ENCODE peak calls at places on chromosomes 13 and 19, in four cellular contexts. K, B, Z and E are unnamed samples.

GRCh38 chr19:32355309-32355708 is 9.9 kb downstream of the ZNF507 start:
- DNase-seq in Z (no peak), K (no peak), B (no peak), E (no peak)

GRCh38 chr19:51737924-51738323 is 13.8 kb downstream of the FPR1 start:
- DNase-seq in B (no peak), Z (peak), K (no peak), E (peak)

GRCh38 chr13:93118081-93118615 is 108.5 kb upstream of the GPC6 start:
- DNase-seq in B (no peak), K (no peak), Z (peak), E (no peak)

GRCh38 chr19:49422407-49423277 is 599 bp downstream of the PTH2 start:
- DNase-seq in B (no peak), Z (peak), K (no peak), E (peak)

GRCh38 chr13:20288561-20288960 is 56.4 kb upstream of the GJB6 start:
- DNase-seq in B (peak), K (no peak), Z (no peak), E (no peak)

GRCh38 chr13:73259061-73259908 is 200.5 kb downstream of the KLF5 start:
- DNase-seq in Z (peak), B (no peak), K (no peak), E (peak)

GRCh38 chr19:49988433-49988832 is 27.5 kb upstream of the SIGLEC11 start:
- DNase-seq in K (no peak), Z (peak), B (no peak), E (no peak)

GRCh38 chr19:22144394-22144793 is 52.4 kb downstream of the ZNF676 start:
- DNase-seq in Z (peak), B (no peak), K (no peak), E (peak)

GRCh38 chr13:23509781-23510543 is 60.2 kb upstream of the TNFRSF19 start:
- DNase-seq in B (no peak), K (no peak), Z (peak), E (peak)

GRCh38 chr19:53102701-53103140 is 501 bp downstream of the ZNF160 start:
- DNase-seq in Z (peak), B (no peak), K (peak), E (peak)

GRCh38 chr19:36113895-36114762 is 546 bp downstream of the POLR2I start:
- DNase-seq in B (no peak), K (peak), Z (peak), E (peak)

GRCh38 chr19:7522072-7522922 is at the start of gene MCOLN1:
- DNase-seq in K (peak), B (peak), Z (peak), E (peak)

GRCh38 chr19:53182202-53182601 is 11.0 kb downstream of the ZNF665 start:
- DNase-seq in K (no peak), B (no peak), Z (peak), E (peak)

GRCh38 chr19:28289294-28290063 is 923.5 kb downstream of the UQCRFS1 start:
- DNase-seq in Z (peak), B (no peak), K (no peak), E (peak)

GRCh38 chr13:76489299-76489698 is 396.9 kb downstream of the KCTD12 start:
- DNase-seq in K (no peak), B (no peak), Z (no peak), E (no peak)

GRCh38 chr13:49412749-49413148 is 31.1 kb downstream of the CAB39L start:
- DNase-seq in Z (no peak), K (no peak), B (no peak), E (no peak)

GRCh38 chr13:28819748-28820098 is 416 bp upstream of the MTUS2 start:
- DNase-seq in K (no peak), B (peak), Z (peak), E (peak)

GRCh38 chr13:46715363-46715762 is 81.6 kb downstream of the ESD start:
- DNase-seq in B (no peak), K (no peak), Z (no peak), E (no peak)

GRCh38 chr13:46526763-46527162 is 26.2 kb upstream of the LRCH1 start:
- DNase-seq in B (no peak), K (no peak), Z (no peak), E (no peak)

GRCh38 chr19:383922-384800 is 24.8 kb downstream of the C2CD4C start:
- DNase-seq in B (peak), K (no peak), Z (no peak), E (peak)
- TF ChIP-seq CTCF in B (peak), K (no peak), Z (peak), E (peak)

GRCh38 chr13:67224148-67224846 is 5.8 kb downstream of the PCDH9 start:
- DNase-seq in Z (peak), B (peak), K (peak), E (peak)
- H3K4me3 ChIP-seq in Z (peak), B (no peak), K (no peak), E (no peak)

DNA sequence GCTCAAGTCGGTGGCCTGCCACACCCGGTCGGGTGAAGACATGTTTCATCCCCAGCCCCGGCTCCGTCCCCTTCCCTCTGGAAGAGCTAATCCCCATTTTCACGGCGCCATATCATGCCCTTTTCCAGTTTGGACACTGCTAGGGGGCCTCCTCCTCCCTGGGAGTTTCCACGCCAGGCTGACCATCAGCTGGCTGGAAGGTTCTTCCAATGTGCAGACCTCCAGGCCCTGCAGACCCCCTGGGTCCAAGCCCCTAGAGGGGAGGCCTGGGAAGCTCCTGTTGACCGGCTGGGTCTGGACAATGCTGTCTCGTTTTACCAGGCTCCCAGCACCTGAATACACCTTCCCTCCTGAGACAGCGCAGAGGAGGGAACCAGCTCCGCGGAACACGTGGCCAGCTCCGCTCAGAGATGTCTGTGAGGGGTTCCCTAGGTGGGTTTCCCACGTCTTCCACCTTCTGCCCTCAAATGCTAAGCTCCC is 44.7 kb upstream of the RANBP3 start:
- DNase-seq in K (no peak), Z (no peak), B (no peak), E (no peak)
- TF ChIP-seq CTCF in K (no peak), Z (no peak), B (no peak), E (no peak)

DNA sequence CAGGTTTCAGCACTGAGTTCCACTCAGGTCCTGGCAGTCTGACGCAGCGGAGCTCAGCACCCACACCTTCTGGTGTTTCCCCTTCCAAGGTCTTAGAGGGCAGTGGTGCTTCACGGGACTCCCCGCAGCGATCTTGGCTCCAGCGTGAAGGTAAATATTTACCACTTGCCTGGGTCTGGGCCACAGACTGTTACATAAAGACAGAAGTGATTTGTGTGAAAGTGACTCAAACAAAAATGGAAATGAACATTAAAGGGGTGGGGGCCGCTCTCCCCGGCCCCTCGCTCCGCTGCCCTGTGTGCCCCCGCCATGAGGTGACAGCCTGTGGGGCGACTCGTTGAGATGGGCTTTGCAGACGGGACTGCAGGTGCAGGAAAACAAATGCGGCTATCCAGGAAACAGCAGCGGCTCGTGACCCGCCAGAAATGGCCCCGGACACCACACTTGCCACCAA is 55.0 kb downstream of the GGACT start:
- DNase-seq in Z (no peak), K (no peak), B (peak), E (no peak)
- H3K4me3 ChIP-seq in Z (no peak), K (no peak), B (no peak), E (no peak)

GRCh38 chr13:27728271-27728670 is 64.0 kb upstream of the GSX1 start:
- DNase-seq in Z (peak), K (no peak), B (no peak), E (no peak)
- TF ChIP-seq CTCF in Z (no peak), K (no peak), B (peak), E (no peak)